ENCODE peak calls at places on chromosomes 6 and 20, in four cellular contexts. W is IMR-90, G is thoracic aorta, O is aorta. C is an unnamed sample. For H3K4me1, the result is how much of the 10 kb centered on the place peaks cover.

GRCh38 chr6:43335469-43335868 is 26.8 kb upstream of the CRIP3 start:
- DNase-seq in O (no peak), W (no peak), G (no peak), C (no peak)

GRCh38 chr6:144879436-144879835 is 594.3 kb downstream of the UTRN start:
- DNase-seq in G (no peak), O (no peak), W (no peak), C (peak)

GRCh38 chr20:20568604-20569205 is 143.7 kb downstream of the RALGAPA2 start:
- DNase-seq in W (peak), G (no peak), O (no peak), C (peak)

GRCh38 chr20:47886454-47887041 is 101.3 kb upstream of the SULF2 start:
- DNase-seq in G (no peak), W (no peak), O (no peak), C (no peak)

GRCh38 chr6:36590237-36590636 is 3.9 kb upstream of the SRSF3 start:
- DNase-seq in O (no peak), W (peak), G (no peak), C (no peak)

GRCh38 chr20:25553819-25554296 is 31.5 kb downstream of the NINL start:
- DNase-seq in G (no peak), W (peak), O (no peak), C (no peak)

GRCh38 chr6:26097268-26097875 is 10.1 kb downstream of the HFE start:
- DNase-seq in O (no peak), W (peak), G (peak), C (peak)

GRCh38 chr6:53615633-53616449 is 49.7 kb downstream of the KLHL31 start:
- DNase-seq in W (peak), G (no peak), O (no peak), C (peak)

GRCh38 chr6:25127433-25127832 is 151.7 kb upstream of the CARMIL1 start:
- DNase-seq in O (no peak), W (no peak), G (no peak), C (no peak)

GRCh38 chr20:12687476-12687875 is 321.3 kb upstream of the SPTLC3 start:
- DNase-seq in W (no peak), O (no peak), G (no peak), C (no peak)

GRCh38 chr6:53179961-53180651 is 31.5 kb upstream of the GCM1 start:
- DNase-seq in G (peak), W (peak), O (peak), C (peak)

GRCh38 chr6:105483492-105483891 is 80.6 kb upstream of the PREP start:
- DNase-seq in G (no peak), W (peak), O (no peak), C (peak)

GRCh38 chr6:43667245-43668150 is 20.1 kb downstream of the MRPS18A start:
- DNase-seq in G (no peak), O (peak), W (peak), C (peak)

GRCh38 chr6:30513451-30513850 is 24.1 kb downstream of the HLA-E start:
- DNase-seq in G (no peak), W (no peak), O (no peak), C (no peak)
- H3K4me1 ChIP-seq in G (under half), W (under half), O (under half), C (under half)

DNA sequence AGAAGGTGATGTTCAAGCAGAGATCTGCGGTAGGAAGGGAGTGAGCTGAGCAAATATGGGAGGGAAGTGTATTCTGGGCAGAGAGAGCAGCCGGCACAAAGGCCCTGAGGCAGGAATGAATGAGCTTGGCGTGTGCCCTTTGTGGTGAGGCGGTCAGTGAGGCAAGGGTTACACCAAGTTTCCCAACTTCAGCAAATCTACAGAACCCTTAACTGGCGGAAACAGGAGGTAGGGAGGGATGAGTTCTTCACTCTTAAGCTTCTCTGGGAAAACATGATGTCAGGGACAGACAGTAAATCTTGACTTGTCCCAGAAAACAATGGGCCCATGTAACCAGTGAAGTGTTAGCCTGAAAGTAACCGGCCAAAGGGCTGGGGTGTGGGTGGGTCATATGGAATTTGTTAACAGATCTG is 97.1 kb upstream of the PTPN1 start:
- DNase-seq in W (no peak), G (no peak), O (no peak), C (peak)
- H3K27ac ChIP-seq in W (no peak), G (no peak), O (no peak), C (no peak)

GRCh38 chr6:28137458-28138020 is 4.1 kb upstream of the ZKSCAN8 start:
- DNase-seq in G (no peak), O (no peak), W (peak), C (peak)
- H3K4me1 ChIP-seq in G (under half), O (under half), W (under half), C (under half)

GRCh38 chr20:6974819-6975218 is 207.3 kb downstream of the BMP2 start:
- DNase-seq in O (no peak), G (no peak), W (no peak), C (no peak)

GRCh38 chr20:6976535-6976934 is 209.0 kb downstream of the BMP2 start:
- DNase-seq in W (no peak), O (no peak), G (no peak), C (no peak)

GRCh38 chr20:6976096-6976495 is 208.6 kb downstream of the BMP2 start:
- DNase-seq in W (no peak), O (no peak), G (no peak), C (no peak)

DNA sequence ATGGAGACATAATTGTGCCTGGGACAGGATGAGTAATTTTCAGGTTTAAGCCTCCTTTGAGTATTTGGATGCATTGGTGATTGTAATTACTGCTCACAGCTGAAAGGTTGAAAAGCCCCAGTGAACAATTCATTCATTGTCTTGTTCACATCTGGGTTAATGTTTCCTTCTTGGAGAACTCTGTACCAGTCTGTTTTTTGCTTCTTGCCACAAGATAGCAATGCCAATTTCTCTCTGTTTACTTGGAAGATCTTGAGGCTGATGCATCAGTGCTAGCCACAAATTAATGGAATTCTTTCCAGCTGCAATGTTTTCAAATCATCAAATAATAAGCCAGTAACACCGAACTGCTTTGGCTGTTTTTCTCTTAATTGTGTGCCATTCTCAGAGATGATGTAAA is 207.8 kb downstream of the BMP2 start:
- DNase-seq in W (no peak), G (no peak), O (no peak), C (no peak)
- H3K27ac ChIP-seq in W (no peak), G (no peak), O (no peak), C (no peak)